ENCODE peak calls at places on chromosomes 11 and 22, in eight cellular contexts. K, N, T, P, B, X, A and R are unnamed samples.

GRCh38 chr11:49851971-49852389 is 100.2 kb upstream of the OR4C13 start:
- DNase-seq in T (no peak), N (no peak), B (no peak), X (no peak), P (no peak), A (no peak), K (no peak), R (no peak)

GRCh38 chr11:134536219-134536618 is 124.2 kb upstream of the B3GAT1 start:
- DNase-seq in N (no peak), K (no peak), B (peak), T (no peak), A (no peak), P (no peak), X (no peak), R (no peak)

GRCh38 chr11:84819128-84819527 is 808.0 kb downstream of the DLG2 start:
- DNase-seq in K (no peak), A (no peak), X (peak), T (no peak), B (no peak), P (peak), N (no peak), R (peak)

GRCh38 chr22:19463491-19464469 is 15.2 kb downstream of the UFD1 start:
- DNase-seq in A (peak), T (peak), N (peak), B (no peak), K (no peak), X (peak), P (peak), R (peak)

GRCh38 chr22:21861290-21861848 is 6.1 kb downstream of the MAPK1 start:
- DNase-seq in X (peak), K (no peak), A (no peak), P (no peak), T (no peak), N (no peak), B (no peak), R (no peak)

GRCh38 chr11:48055292-48056132 is 75.2 kb downstream of the PTPRJ start:
- DNase-seq in X (peak), T (no peak), P (peak), K (peak), B (no peak), N (peak), A (no peak), R (peak)

GRCh38 chr11:2559527-2560311 is 114.9 kb downstream of the KCNQ1 start:
- DNase-seq in T (no peak), B (no peak), P (no peak), N (no peak), A (no peak), X (no peak), K (no peak), R (no peak)

GRCh38 chr11:58730507-58731089 is 1.1 kb downstream of the GLYAT start:
- DNase-seq in P (no peak), A (no peak), K (no peak), B (no peak), T (no peak), X (peak), N (no peak), R (no peak)

GRCh38 chr11:74822187-74822586 is 73.5 kb downstream of the RNF169 start:
- DNase-seq in X (peak), N (peak), P (peak), K (no peak), B (no peak), T (peak), A (no peak), R (peak)

GRCh38 chr22:32354360-32355351 is 3.0 kb upstream of the RFPL3 start:
- DNase-seq in K (no peak), T (peak), X (peak), N (peak), A (no peak), B (no peak), P (peak), R (peak)

GRCh38 chr11:33734441-33735165 is 1.6 kb downstream of the CD59 start:
- DNase-seq in A (no peak), K (no peak), N (no peak), X (peak), P (peak), T (no peak), B (no peak), R (peak)

GRCh38 chr11:95104121-95104830 is 14.6 kb downstream of the ENDOD1 start:
- DNase-seq in P (no peak), X (no peak), T (no peak), K (no peak), B (no peak), A (no peak), N (no peak), R (no peak)

GRCh38 chr22:19799322-19800190 is 39.0 kb downstream of the TBX1 start:
- DNase-seq in K (no peak), B (peak), A (no peak), P (peak), X (peak), N (peak), T (peak), R (peak)

GRCh38 chr11:114400974-114401223 is 433 bp downstream of the RBM7 start:
- DNase-seq in P (no peak), K (no peak), A (no peak), B (no peak), T (no peak), X (no peak), N (no peak), R (no peak)

GRCh38 chr11:2305862-2306823 is 4.3 kb downstream of the TSPAN32 start:
- DNase-seq in A (no peak), T (peak), K (peak), B (peak), P (peak), N (peak), X (peak), R (peak)

GRCh38 chr22:35971418-35972119 is 57.1 kb downstream of the RBFOX2 start:
- DNase-seq in T (peak), B (no peak), N (peak), X (peak), A (no peak), K (no peak), P (peak), R (peak)

GRCh38 chr22:17638432-17639237 is at the start of gene BCL2L13:
- DNase-seq in K (peak), T (peak), N (peak), A (peak), B (peak), P (peak), X (peak), R (peak)
- TF ChIP-seq CTCF in K (no peak), T (no peak), N (peak), A (no peak), B (no peak), P (no peak), X (peak), R (peak)

GRCh38 chr22:23306926-23307325 is 126.6 kb downstream of the BCR start:
- DNase-seq in N (no peak), K (no peak), X (no peak), P (no peak), T (no peak), B (peak), A (no peak), R (no peak)

GRCh38 chr22:23306438-23306921 is 126.2 kb downstream of the BCR start:
- DNase-seq in T (peak), N (peak), B (peak), X (peak), A (no peak), K (peak), P (peak), R (peak)

GRCh38 chr22:23302171-23303002 is 122.1 kb downstream of the BCR start:
- DNase-seq in X (peak), A (no peak), N (no peak), K (no peak), T (no peak), B (no peak), P (peak), R (no peak)

GRCh38 chr22:23305321-23305910 is 125.1 kb downstream of the BCR start:
- DNase-seq in K (peak), A (no peak), B (peak), N (peak), X (peak), P (peak), T (peak), R (peak)

DNA sequence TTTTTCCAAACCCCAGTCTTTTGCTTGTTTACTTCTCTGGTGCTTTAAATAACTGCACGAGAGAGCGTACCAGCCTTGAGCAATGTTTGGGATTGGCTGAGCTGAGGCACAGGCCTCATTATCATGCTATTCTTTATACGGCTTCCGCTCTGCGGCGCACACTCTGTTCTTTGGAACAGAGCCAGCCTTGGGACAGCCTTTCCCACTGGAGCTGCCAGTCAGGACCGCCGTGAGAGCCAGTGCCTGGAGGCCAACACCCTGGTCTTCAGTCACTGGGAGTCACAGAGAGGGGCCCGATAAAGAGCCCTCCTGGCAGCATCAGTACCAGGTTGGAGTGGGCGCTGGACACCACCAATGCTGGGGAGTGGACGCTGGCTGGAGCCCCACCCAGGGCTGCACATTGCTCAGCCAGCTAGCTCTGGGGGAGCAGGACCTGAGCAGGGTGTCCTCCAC is 125.6 kb downstream of the BCR start:
- DNase-seq in N (peak), B (peak), A (no peak), T (peak), K (peak), X (peak), P (peak), R (peak)
- H3K4me3 ChIP-seq in N (no peak), B (no peak), A (no peak), T (no peak), K (no peak), X (no peak), P (no peak), R (no peak)

GRCh38 chr11:124421043-124421442 is 3.6 kb downstream of the OR8B4 start:
- DNase-seq in B (no peak), N (no peak), A (no peak), T (no peak), P (no peak), K (no peak), X (peak), R (no peak)

GRCh38 chr11:124409906-124410305 is 11.1 kb upstream of the OR8B3 start:
- DNase-seq in B (no peak), A (no peak), K (no peak), N (no peak), X (no peak), P (no peak), T (no peak), R (no peak)

DNA sequence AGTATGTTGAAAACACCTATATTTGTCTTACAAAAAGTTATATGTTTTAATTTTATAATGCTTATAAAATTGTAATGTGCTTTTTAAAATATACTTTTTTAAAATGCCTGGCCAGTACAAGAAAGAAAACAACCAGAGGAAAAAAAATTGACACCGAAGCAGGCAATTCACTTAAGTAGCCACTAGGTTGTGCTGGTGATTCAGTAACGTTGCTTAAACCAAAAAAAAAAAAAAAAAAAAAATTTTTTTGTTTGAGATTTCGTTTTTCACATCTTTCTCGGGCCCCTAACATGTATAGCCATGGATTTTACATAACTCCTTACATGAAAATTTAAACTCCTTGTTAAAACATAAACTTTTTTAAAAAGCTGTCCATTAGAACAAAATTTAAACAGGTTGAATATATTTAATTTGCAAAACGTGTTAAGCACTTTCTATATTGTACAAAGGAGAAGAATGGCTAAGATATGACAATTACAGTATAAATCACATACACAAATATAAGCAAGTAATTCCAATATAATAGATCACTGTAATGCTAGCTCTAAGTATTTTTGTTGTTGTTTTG is 9.2 kb downstream of the OR8B4 start:
- DNase-seq in A (no peak), N (peak), X (peak), T (peak), K (no peak), P (peak), B (no peak), R (peak)
- TF ChIP-seq CTCF in A (no peak), N (peak), X (peak), T (peak), K (peak), P (peak), B (no peak), R (peak)

DNA sequence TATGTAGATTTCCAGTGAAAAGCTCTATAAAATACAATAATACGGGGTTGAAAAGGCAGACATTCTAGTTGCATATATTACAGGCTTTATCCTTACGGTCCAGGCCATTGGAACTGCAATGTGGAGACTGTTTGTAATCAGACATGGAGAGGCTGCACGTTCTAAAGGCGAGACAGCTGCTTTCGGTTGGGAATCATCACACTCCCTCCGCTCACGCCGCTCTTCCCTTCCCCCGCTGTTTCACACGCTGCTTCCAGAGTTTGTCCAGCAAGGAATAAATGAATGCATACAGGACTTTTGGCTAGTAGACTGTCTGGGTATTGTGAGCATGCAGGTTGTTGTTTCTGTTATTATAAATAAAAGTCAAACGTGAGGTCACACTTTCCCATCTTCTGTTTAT is 13.5 kb upstream of the EFCAB6 start:
- DNase-seq in A (no peak), N (no peak), X (no peak), K (no peak), T (no peak), P (no peak), B (peak), R (no peak)
- H3K4me3 ChIP-seq in A (no peak), N (no peak), X (no peak), K (no peak), T (no peak), P (no peak), B (no peak), R (no peak)

DNA sequence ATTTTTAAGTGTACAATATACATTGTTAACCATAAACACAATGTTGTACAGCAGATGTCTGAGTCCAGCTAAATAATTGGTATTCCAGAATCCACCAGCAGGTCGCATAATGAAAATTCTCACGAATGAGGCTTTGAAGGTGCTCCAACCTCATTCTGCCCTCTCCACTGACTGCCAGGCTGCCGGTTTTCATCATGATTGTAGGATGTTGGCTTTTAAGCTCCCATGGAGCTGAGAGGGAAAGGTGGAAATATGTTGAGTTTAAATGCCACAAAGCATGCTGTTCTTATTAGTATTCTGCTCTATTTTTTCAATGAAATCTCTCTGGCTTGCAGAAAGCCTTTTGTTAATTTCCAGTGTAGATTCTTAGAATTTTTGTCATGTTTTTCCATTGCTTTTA is 337.2 kb upstream of the DDI1 start:
- DNase-seq in K (no peak), X (peak), A (no peak), B (no peak), P (peak), T (no peak), N (no peak), R (peak)
- TF ChIP-seq CTCF in K (no peak), X (no peak), A (no peak), B (no peak), P (no peak), T (no peak), N (peak), R (peak)

GRCh38 chr11:46351148-46351547 is 3.9 kb downstream of the DGKZ start:
- DNase-seq in B (no peak), K (no peak), T (no peak), X (no peak), A (no peak), P (no peak), N (no peak), R (no peak)
- H3K4me3 ChIP-seq in B (no peak), K (no peak), T (no peak), X (no peak), A (no peak), P (no peak), N (no peak), R (no peak)

GRCh38 chr11:132095230-132096165 is 725.1 kb downstream of the NTM start:
- DNase-seq in T (no peak), N (no peak), A (no peak), P (no peak), B (no peak), X (no peak), K (no peak), R (no peak)
- TF ChIP-seq CTCF in T (no peak), N (no peak), A (no peak), P (no peak), B (no peak), X (no peak), K (no peak), R (no peak)

DNA sequence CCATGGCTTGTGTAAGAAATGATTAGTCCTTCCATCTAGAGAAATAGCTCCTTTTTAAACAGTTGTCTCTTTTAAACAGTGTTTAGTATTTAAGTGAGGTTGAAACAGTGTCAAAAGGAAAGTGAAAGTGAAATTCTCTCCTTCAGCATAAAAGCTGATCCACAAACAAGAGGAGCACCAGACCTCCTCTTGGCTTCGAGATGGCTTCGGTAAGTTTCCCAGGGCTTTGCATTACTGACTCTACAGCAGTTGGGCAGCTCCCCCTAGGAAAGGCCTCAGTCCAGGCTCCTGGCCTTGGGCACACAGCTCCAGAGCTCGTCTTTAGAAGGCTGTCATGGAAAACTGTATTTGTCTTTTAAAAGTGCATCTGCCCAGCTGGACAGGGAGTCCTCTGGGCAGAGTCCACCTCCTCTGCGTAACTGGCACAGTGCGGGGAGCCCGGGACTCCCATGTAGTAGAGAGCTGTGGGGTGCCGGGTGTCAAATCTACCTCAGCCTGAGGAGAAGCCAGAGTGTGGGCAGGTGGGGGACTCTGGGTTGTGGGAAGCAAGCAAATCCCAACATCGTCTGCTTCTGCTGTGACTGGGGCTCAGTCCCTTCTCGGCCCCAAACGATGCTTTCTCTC is at the start of gene PLAAT4:
- DNase-seq in K (peak), N (peak), P (peak), X (peak), A (no peak), B (peak), T (peak), R (peak)
- H3K4me3 ChIP-seq in K (peak), N (peak), P (peak), X (peak), A (peak), B (no peak), T (peak), R (peak)